ENCODE peak calls at places on chromosomes 3 and 15, in ten cellular contexts. Z is stimulated activated CD4-positive, alpha-beta T cell treated with anti-CD3 and anti-CD28 coated beads, Interleukin-2, amount 100 ng/mL, for 48 hours; I is left ventricle myocardium superior; R is COR-L47; S is CD8-positive, alpha-beta T cell; D is endothelial cell; L is body of pancreas; Y is activated T-helper 9 cell treated with anti-CD3 and anti-CD28 coated beads, Interleukin-2, amount 50 U/mL, for 16 hours; C is T-helper 17 cell; A is occipital lobe. M is an unnamed sample.

GRCh38 chr15:30903497-30904187 is at the start of gene FAN1:
- DNase-seq in I (peak), D (peak), L (peak), Y (peak), R (peak), A (peak), S (peak), C (peak), Z (peak), M (peak)

GRCh38 chr15:72796515-72797337 is 13.2 kb upstream of the ADPGK start:
- DNase-seq in I (peak), Y (peak), Z (peak), A (no peak), C (peak), D (peak), R (no peak), S (peak), L (peak), M (peak)

GRCh38 chr3:49253512-49253911 is 23.5 kb downstream of the C3orf62 start:
- DNase-seq in I (no peak), A (no peak), Y (no peak), Z (no peak), L (no peak), C (no peak), S (no peak), R (no peak), D (no peak), M (no peak)

GRCh38 chr3:139109271-139109670 is 64.6 kb upstream of the PRR23C start:
- DNase-seq in L (no peak), C (no peak), A (no peak), Y (no peak), D (no peak), S (no peak), I (no peak), Z (no peak), R (no peak), M (peak)

GRCh38 chr3:155112661-155113389 is 32.7 kb downstream of the MME start:
- DNase-seq in C (no peak), I (no peak), Y (no peak), L (no peak), S (no peak), D (no peak), Z (no peak), R (no peak), A (no peak), M (no peak)

GRCh38 chr3:130811552-130811951 is 64.9 kb upstream of the PIK3R4 start:
- DNase-seq in R (no peak), S (no peak), C (no peak), Z (no peak), I (no peak), D (no peak), L (no peak), A (no peak), Y (no peak), M (no peak)

GRCh38 chr15:69568621-69569020 is 116.0 kb downstream of the RPLP1 start:
- DNase-seq in D (no peak), Z (no peak), Y (no peak), A (no peak), C (no peak), R (no peak), I (no peak), L (no peak), S (no peak), M (no peak)

GRCh38 chr3:58117561-58118305 is 93.0 kb downstream of the DNASE1L3 start:
- DNase-seq in Y (no peak), D (no peak), S (no peak), L (peak), C (no peak), R (no peak), Z (no peak), A (no peak), I (peak), M (no peak)

GRCh38 chr3:8730641-8731040 is 3.0 kb upstream of the CAV3 start:
- DNase-seq in Y (no peak), D (no peak), L (no peak), I (no peak), A (no peak), R (no peak), S (no peak), Z (no peak), C (no peak), M (no peak)

GRCh38 chr3:37546876-37547275 is 314.8 kb upstream of the CTDSPL start:
- DNase-seq in C (no peak), S (no peak), Z (no peak), A (no peak), I (no peak), L (no peak), D (no peak), Y (no peak), R (no peak), M (peak)

GRCh38 chr3:17672506-17672905 is 69.9 kb downstream of the TBC1D5 start:
- DNase-seq in Z (no peak), R (no peak), S (no peak), A (no peak), I (no peak), C (no peak), Y (no peak), D (no peak), L (no peak), M (no peak)

GRCh38 chr3:146161725-146162047 is 702 bp upstream of the PLOD2 start:
- DNase-seq in Y (no peak), A (no peak), I (peak), L (peak), Z (no peak), C (no peak), S (no peak), R (peak), D (no peak), M (peak)

GRCh38 chr15:76147906-76148553 is 88.2 kb downstream of the TMEM266 start:
- DNase-seq in Z (peak), A (no peak), I (peak), C (peak), L (peak), Y (peak), R (peak), S (peak), D (peak), M (peak)

GRCh38 chr3:71208273-71209095 is 375.0 kb downstream of the FOXP1 start:
- DNase-seq in I (no peak), C (no peak), R (peak), Z (no peak), L (peak), S (no peak), A (no peak), D (no peak), Y (no peak), M (no peak)

GRCh38 chr3:108113975-108114374 is 23.1 kb upstream of the CD47 start:
- DNase-seq in C (no peak), Y (no peak), L (no peak), S (no peak), I (no peak), R (no peak), Z (no peak), A (no peak), D (no peak), M (no peak)

GRCh38 chr3:71532639-71533395 is 50.7 kb downstream of the FOXP1 start:
- DNase-seq in S (no peak), C (no peak), L (no peak), I (no peak), Z (no peak), R (no peak), D (no peak), Y (no peak), A (no peak), M (no peak)

GRCh38 chr3:54703906-54704305 is 224.0 kb downstream of the LRTM1 start:
- DNase-seq in A (no peak), L (no peak), R (no peak), I (no peak), Y (no peak), D (no peak), Z (no peak), C (no peak), S (no peak), M (no peak)

GRCh38 chr3:69020424-69020823 is 6.9 kb upstream of the EOGT start:
- DNase-seq in L (no peak), I (no peak), Y (no peak), Z (no peak), C (no peak), D (no peak), S (no peak), R (no peak), A (no peak), M (no peak)

GRCh38 chr3:20608054-20608738 is 422.2 kb upstream of the SGO1 start:
- DNase-seq in R (peak), C (no peak), I (no peak), D (no peak), L (no peak), S (no peak), A (no peak), Y (no peak), Z (no peak), M (no peak)

GRCh38 chr15:69359724-69360123 is 54.4 kb upstream of the KIF23 start:
- DNase-seq in C (no peak), S (no peak), L (no peak), Z (no peak), R (no peak), D (no peak), Y (no peak), I (no peak), A (no peak), M (peak)

GRCh38 chr3:195859061-195859845 is 47.5 kb upstream of the MUC4 start:
- DNase-seq in D (peak), L (peak), A (peak), S (peak), C (peak), Y (peak), I (peak), R (peak), Z (peak), M (no peak)

GRCh38 chr3:128294999-128295468 is 141.8 kb downstream of the EEFSEC start:
- DNase-seq in S (no peak), R (no peak), Y (no peak), C (no peak), Z (no peak), D (no peak), L (no peak), I (no peak), A (no peak), M (peak)

GRCh38 chr3:46085421-46086082 is 58.3 kb upstream of the XCR1 start:
- DNase-seq in C (no peak), Z (no peak), Y (no peak), L (no peak), I (no peak), S (no peak), A (no peak), R (no peak), D (no peak), M (no peak)

GRCh38 chr15:43792761-43793493 is 807 bp downstream of the SERF2 start:
- DNase-seq in D (peak), C (no peak), Z (peak), R (no peak), L (peak), A (no peak), I (peak), Y (no peak), S (no peak), M (no peak)

GRCh38 chr3:157918402-157918801 is 187.8 kb downstream of the SHOX2 start:
- DNase-seq in Z (no peak), S (no peak), Y (no peak), A (no peak), C (no peak), L (no peak), R (no peak), D (no peak), I (no peak), M (no peak)

GRCh38 chr15:101442272-101442671 is 47.2 kb downstream of the PCSK6 start:
- DNase-seq in I (no peak), A (no peak), S (no peak), Z (no peak), C (no peak), R (no peak), Y (no peak), L (no peak), D (no peak), M (no peak)

GRCh38 chr3:176799675-176800074 is 397.6 kb downstream of the TBL1XR1 start:
- DNase-seq in S (no peak), I (no peak), L (no peak), D (no peak), A (no peak), C (no peak), Z (no peak), Y (no peak), R (no peak), M (no peak)

GRCh38 chr15:48112242-48112641 is 8.5 kb upstream of the SLC24A5 start:
- DNase-seq in L (peak), R (peak), C (no peak), S (no peak), D (peak), Z (no peak), A (no peak), I (no peak), Y (no peak), M (peak)

GRCh38 chr15:69341356-69341755 is 42.6 kb downstream of the PAQR5 start:
- DNase-seq in Y (no peak), L (no peak), C (no peak), Z (no peak), I (no peak), A (no peak), R (no peak), D (no peak), S (no peak), M (no peak)

GRCh38 chr15:83930813-83931212 is 276.9 kb downstream of the ADAMTSL3 start:
- DNase-seq in I (no peak), L (peak), A (no peak), C (no peak), Z (no peak), Y (no peak), R (no peak), D (no peak), S (no peak), M (no peak)

GRCh38 chr15:60370804-60371700 is 26.7 kb downstream of the ANXA2 start:
- DNase-seq in D (no peak), R (peak), S (no peak), A (no peak), L (peak), C (no peak), Y (no peak), Z (no peak), I (peak), M (peak)

GRCh38 chr3:108053025-108053424 is 37.8 kb downstream of the CD47 start:
- DNase-seq in D (no peak), C (no peak), Y (no peak), I (no peak), S (no peak), Z (no peak), R (peak), L (no peak), A (no peak), M (no peak)

GRCh38 chr3:3907023-3907422 is 107.8 kb downstream of the LRRN1 start:
- DNase-seq in L (no peak), I (no peak), D (no peak), A (no peak), Y (no peak), C (no peak), S (no peak), Z (no peak), R (no peak), M (no peak)

GRCh38 chr3:171851685-171852084 is 8.5 kb downstream of the TMEM212 start:
- DNase-seq in Z (no peak), D (no peak), L (no peak), A (no peak), S (no peak), I (no peak), R (no peak), C (no peak), Y (no peak), M (no peak)

GRCh38 chr3:167733961-167734497 is 663 bp downstream of the PDCD10 start:
- DNase-seq in C (no peak), R (no peak), Z (no peak), S (no peak), D (no peak), I (no peak), A (no peak), L (no peak), Y (no peak), M (no peak)

GRCh38 chr3:136584728-136585127 is 167.4 kb downstream of the STAG1 start:
- DNase-seq in R (no peak), I (no peak), D (no peak), Z (no peak), C (no peak), S (no peak), A (no peak), L (no peak), Y (no peak), M (no peak)